ENCODE peak calls at places on chromosomes 5 and 9, in four cellular contexts. S is H1, F is H9, U is mesendoderm. I is an unnamed sample.

GRCh38 chr9:35658894-35659220 is 765 bp downstream of the CCDC107 start:
- DNase-seq in S (no peak), F (no peak), U (peak), I (peak)

GRCh38 chr9:124309665-124310064 is 51.9 kb downstream of the NEK6 start:
- DNase-seq in S (peak), F (peak), U (peak), I (peak)

GRCh38 chr9:90789862-90790261 is 11.8 kb upstream of the SYK start:
- DNase-seq in S (no peak), F (no peak), U (no peak), I (no peak)

GRCh38 chr9:87713278-87713989 is 12.5 kb upstream of the CTSL start:
- DNase-seq in S (no peak), F (no peak), U (peak), I (peak)

GRCh38 chr9:87722393-87722792 is 3.5 kb upstream of the CTSL start:
- DNase-seq in S (no peak), F (no peak), U (no peak), I (no peak)

GRCh38 chr9:111008148-111009075 is 29.9 kb downstream of the LPAR1 start:
- DNase-seq in S (no peak), F (no peak), U (no peak), I (peak)

GRCh38 chr9:114906922-114907571 is 23.3 kb downstream of the TNFSF8 start:
- DNase-seq in S (peak), F (peak), U (peak), I (peak)

GRCh38 chr5:28512648-28513047 is 1474.3 kb upstream of the CDH9 start:
- DNase-seq in S (no peak), F (no peak), U (no peak), I (no peak)

GRCh38 chr9:26058111-26058895 is 380.1 kb upstream of the TUSC1 start:
- DNase-seq in S (no peak), F (no peak), U (no peak), I (no peak)

GRCh38 chr5:152070591-152070990 is 145.9 kb upstream of the GLRA1 start:
- DNase-seq in S (no peak), F (no peak), U (peak), I (no peak)

GRCh38 chr9:13351768-13352386 is 72.4 kb upstream of the MPDZ start:
- DNase-seq in S (no peak), F (no peak), U (peak), I (peak)

GRCh38 chr9:115733318-115733717 is 420.3 kb upstream of the PAPPA start:
- DNase-seq in S (no peak), F (no peak), U (peak), I (no peak)

GRCh38 chr5:56319281-56320242 is 86.4 kb upstream of the ANKRD55 start:
- DNase-seq in S (no peak), F (no peak), U (no peak), I (peak)

GRCh38 chr9:118091676-118092490 is 387.7 kb downstream of the TLR4 start:
- DNase-seq in S (no peak), F (no peak), U (no peak), I (no peak)

GRCh38 chr9:98610196-98610595 is 98.5 kb downstream of the GABBR2 start:
- DNase-seq in S (no peak), F (no peak), U (peak), I (peak)

GRCh38 chr9:98611319-98611718 is 97.4 kb downstream of the GABBR2 start:
- DNase-seq in S (no peak), F (no peak), U (no peak), I (no peak)

GRCh38 chr9:98611986-98612505 is 96.7 kb downstream of the GABBR2 start:
- DNase-seq in S (no peak), F (no peak), U (no peak), I (no peak)

GRCh38 chr9:98609646-98610045 is 99.1 kb downstream of the GABBR2 start:
- DNase-seq in S (no peak), F (no peak), U (no peak), I (no peak)

GRCh38 chr9:98610711-98611110 is 98.0 kb downstream of the GABBR2 start:
- DNase-seq in S (no peak), F (no peak), U (no peak), I (no peak)
- H3K56ac ChIP-seq in S (no peak), F (no peak), U (no peak), I (peak)

GRCh38 chr5:72510610-72511121 is 3.5 kb upstream of the ZNF366 start:
- DNase-seq in S (no peak), F (no peak), U (no peak), I (peak)

GRCh38 chr5:72507360-72508238 is at the start of gene ZNF366:
- DNase-seq in S (no peak), F (no peak), U (no peak), I (peak)

GRCh38 chr5:72508241-72509170 is 1.3 kb upstream of the ZNF366 start:
- DNase-seq in S (no peak), F (no peak), U (no peak), I (no peak)

GRCh38 chr5:72511371-72512178 is 4.4 kb upstream of the ZNF366 start:
- DNase-seq in S (no peak), F (no peak), U (no peak), I (peak)

DNA sequence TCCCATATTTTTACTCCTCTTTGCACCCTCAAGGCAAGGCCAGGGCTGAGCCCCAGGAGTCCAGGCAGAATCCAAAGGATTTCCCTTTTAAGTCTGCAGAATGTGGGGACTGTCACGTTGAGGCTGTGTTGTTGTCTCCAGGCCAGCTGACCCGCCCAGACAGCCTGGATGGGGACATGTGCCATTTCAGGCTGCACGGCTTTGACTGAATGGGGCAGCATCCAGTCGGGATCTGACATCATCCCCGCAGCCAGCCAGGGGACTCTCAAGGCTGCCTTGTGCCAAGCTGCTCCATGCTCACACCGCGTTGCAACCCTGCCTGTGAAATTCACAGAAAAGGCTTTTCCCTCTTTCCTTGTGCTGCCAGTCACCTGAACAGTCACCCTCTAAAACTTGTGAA is 2.2 kb upstream of the ZNF366 start:
- DNase-seq in S (no peak), F (no peak), U (no peak), I (no peak)
- H2BK120ac ChIP-seq in S (no peak), F (no peak), U (no peak), I (peak)

DNA sequence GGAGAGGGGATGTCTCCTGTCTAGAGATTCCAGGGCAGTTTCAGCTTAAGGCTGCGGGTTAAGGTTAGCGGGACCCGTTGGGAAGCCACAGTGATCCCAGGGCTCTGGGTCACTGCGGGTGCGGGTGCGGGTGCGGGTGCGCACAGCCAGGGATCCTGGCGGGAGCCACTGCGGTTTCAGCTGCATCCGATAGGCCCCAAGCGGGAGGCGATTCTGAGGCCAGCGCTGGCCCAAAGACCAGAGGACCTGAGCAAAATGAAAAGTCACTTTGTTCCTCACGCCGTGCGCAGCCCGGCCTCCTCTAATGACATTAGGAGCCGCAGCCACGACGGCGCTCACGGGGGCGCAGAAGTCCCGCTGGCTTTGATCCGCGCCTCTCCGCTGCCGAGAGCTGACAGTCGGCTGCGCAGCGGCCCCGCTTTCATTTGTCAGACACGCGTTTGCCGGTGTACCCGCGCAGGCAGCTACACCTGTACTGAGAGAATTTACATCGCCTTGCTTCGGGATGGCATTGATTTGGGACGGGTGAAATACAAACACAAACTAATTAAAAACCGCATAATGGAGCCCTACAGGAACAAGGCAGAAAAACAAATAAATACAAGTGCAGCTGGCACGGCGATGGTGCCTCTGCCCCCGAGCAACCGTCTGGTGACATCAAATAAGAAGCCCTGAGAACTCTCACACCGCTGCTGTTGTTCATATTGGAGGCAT is 5.2 kb upstream of the IRX1 start:
- DNase-seq in S (no peak), F (peak), U (no peak), I (no peak)
- H3K18ac ChIP-seq in S (no peak), F (no peak), U (no peak), I (no peak)

GRCh38 chr5:157303667-157304327 is 37.9 kb downstream of the CYFIP2 start:
- DNase-seq in S (no peak), F (peak), U (peak), I (no peak)

GRCh38 chr5:157308826-157309465 is 43.0 kb downstream of the CYFIP2 start:
- DNase-seq in S (no peak), F (no peak), U (no peak), I (no peak)

GRCh38 chr5:157303023-157303422 is 37.1 kb downstream of the CYFIP2 start:
- DNase-seq in S (no peak), F (no peak), U (no peak), I (no peak)

GRCh38 chr5:157306690-157307089 is 40.8 kb downstream of the CYFIP2 start:
- DNase-seq in S (no peak), F (no peak), U (no peak), I (no peak)

DNA sequence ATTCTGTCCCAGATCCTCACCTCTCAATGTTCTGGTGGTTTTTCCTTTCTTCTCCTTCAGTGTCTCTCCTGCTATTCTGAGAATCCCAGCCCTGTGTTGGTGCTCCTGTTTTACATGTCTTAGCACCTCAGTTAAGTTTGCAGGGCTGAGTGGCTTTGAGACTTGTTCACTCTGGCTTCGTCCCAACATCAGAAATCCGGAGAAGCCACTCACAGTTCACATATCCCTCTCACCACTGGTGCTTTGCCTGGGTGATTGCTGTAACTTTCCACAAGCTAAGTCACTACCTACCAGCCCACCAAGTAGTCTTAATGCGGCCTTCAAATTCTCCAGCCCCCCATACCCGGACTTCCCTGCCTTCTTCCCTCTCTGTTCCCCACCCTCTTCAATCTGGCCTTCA is 40.2 kb downstream of the CYFIP2 start:
- DNase-seq in S (no peak), F (no peak), U (no peak), I (no peak)
- H3K56ac ChIP-seq in S (no peak), F (no peak), U (no peak), I (no peak)

DNA sequence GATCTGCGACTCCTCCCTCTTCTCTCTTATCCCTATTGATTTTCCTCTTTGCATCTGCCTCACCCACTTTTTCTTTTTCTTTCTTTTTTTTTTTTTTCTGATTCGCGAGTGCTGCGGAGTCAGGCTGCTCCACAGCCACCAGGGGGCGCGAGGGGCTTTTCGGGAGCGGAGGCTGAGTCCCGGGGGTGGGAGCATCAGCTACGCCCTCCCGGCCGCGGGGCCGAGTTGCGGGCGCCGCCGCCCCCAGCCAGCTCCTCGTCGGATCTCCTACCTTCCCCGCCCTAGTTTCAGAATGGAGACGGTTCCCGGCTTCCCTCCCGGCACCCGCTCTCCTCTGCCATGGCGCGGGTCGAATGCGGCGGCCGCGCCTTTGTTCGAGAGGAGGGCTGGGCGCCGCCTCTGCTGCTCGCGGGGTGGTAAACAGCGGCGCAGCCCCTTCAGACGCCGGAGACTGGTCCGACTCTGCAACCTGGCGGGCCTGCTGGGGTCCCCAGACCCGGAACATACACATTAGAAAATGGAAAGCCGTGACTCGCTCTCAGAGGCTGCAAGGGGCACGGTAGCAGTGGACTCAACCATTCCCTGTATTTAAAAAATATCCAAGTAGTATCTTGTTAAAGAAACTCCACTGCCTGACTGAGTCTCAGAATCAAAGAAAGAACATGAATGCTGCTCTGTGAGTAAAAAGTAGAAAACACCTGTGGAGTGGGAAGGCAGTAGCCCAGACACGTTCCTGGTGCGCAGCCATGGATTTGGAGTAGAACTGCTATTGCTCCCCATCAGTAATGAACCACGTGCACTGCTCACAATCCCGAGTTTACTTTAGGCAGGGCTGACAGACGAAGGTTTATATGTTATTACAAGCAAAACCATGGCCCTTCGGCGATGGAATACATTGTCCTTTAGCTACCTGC is 55.7 kb downstream of the DPYSL3 start:
- DNase-seq in S (peak), F (peak), U (peak), I (peak)
- H2BK120ac ChIP-seq in S (peak), F (no peak), U (no peak), I (peak)

DNA sequence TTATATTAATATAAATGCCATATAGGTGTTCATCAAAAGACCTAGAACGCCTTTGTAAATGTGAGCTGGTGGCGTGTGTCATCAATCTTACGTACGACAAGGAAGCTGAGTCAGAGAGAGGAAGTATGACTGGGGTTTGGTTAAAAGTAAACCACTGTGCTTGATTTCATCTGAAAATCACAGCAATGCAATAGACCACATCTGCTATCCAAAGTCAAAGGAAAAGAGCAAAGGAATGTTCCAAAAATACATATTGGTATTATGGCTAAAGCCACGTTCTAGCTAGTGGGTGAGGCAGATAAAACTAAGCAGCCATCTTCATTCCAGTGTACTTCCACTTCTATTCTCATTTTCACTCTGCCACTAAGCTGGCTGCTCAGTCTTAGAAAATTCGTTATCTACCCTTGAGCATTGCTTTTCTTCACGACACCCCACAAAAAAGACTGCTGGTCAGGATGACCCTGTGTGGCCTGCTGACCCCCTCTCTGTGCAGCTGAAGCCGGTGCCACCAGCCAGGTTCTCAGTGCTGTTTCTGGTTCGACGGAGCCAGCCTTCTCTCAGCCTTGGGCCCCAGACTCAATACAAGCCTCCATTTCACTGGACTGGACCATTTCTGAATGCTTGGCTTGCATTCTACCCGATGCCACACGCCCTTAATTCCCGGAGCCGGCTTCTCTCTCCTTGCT is 23.8 kb downstream of the SHC3 start:
- DNase-seq in S (no peak), F (no peak), U (no peak), I (peak)
- H3K18ac ChIP-seq in S (no peak), F (no peak), U (no peak), I (peak)

GRCh38 chr5:177209610-177210009 is 76.0 kb downstream of the NSD1 start:
- DNase-seq in S (no peak), F (no peak), U (no peak), I (no peak)

GRCh38 chr5:177198738-177199137 is 65.2 kb downstream of the NSD1 start:
- DNase-seq in S (no peak), F (no peak), U (no peak), I (no peak)

DNA sequence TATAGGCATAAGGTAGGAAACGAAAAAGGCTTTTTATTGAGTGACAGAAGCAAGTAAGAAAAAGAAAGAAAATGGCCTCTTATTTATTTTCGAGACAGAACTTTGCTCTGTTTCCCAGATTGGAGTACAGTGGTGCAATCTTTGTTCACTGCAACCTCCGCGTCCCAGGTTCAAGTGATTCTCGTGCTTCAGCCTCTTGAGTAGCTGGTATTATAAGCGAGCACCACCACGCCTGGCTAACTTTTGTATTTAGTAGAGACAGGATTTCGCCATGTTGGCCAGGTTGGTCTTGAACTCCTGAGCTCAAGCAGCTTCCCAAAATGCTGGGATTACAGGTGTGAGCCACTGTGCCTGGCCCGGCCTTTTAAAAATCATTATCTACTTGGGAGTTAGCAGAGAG is 70.7 kb downstream of the NSD1 start:
- DNase-seq in S (no peak), F (no peak), U (no peak), I (no peak)
- H3K56ac ChIP-seq in S (no peak), F (no peak), U (no peak), I (no peak)

I was measured in IMR-90.